ENCODE peak calls at places on chromosomes 6 and 20, in seven cellular contexts. P is psoas muscle, H is GM23338, U is HepG2, B is choroid plexus epithelial cell, G is LNCaP clone FGC, X is A673. S is an unnamed sample.

GRCh38 chr20:39190666-39191570 is 228.8 kb downstream of the DHX35 start:
- DNase-seq in U (peak), X (no peak), G (no peak), H (peak), B (no peak), P (no peak), S (peak)

GRCh38 chr20:3744806-3745685 is 12.6 kb downstream of the HSPA12B start:
- DNase-seq in U (peak), X (peak), B (peak), H (peak), G (no peak), P (peak), S (no peak)

GRCh38 chr20:32761831-32762753 is at the start of gene DNMT3B:
- DNase-seq in P (peak), U (peak), X (peak), H (peak), G (peak), B (peak), S (no peak)

GRCh38 chr20:4546342-4546741 is 175.4 kb upstream of the PRND start:
- DNase-seq in X (no peak), P (no peak), U (no peak), H (peak), G (no peak), B (no peak), S (no peak)

GRCh38 chr20:60304931-60305330 is 346.7 kb downstream of the CDH26 start:
- DNase-seq in X (no peak), P (no peak), H (no peak), B (no peak), U (no peak), G (no peak), S (no peak)

GRCh38 chr6:109490708-109491107 is 7.7 kb upstream of the ZBTB24 start:
- DNase-seq in H (peak), X (no peak), U (no peak), P (no peak), G (no peak), B (no peak), S (no peak)

GRCh38 chr6:33694401-33694931 is 17.0 kb downstream of the UQCC2 start:
- DNase-seq in U (no peak), X (peak), B (peak), P (peak), G (no peak), H (no peak), S (peak)

GRCh38 chr6:149046164-149046821 is 271.2 kb upstream of the TAB2 start:
- DNase-seq in B (no peak), U (no peak), X (no peak), G (no peak), H (no peak), P (no peak), S (no peak)

GRCh38 chr20:49282584-49283171 is 4.8 kb upstream of the ZNFX1 start:
- DNase-seq in X (peak), U (no peak), B (no peak), P (no peak), H (peak), G (no peak), S (no peak)

GRCh38 chr6:33720998-33721397 is 9.5 kb upstream of the UQCC2 start:
- DNase-seq in P (no peak), G (no peak), U (no peak), H (no peak), B (no peak), X (no peak), S (no peak)

GRCh38 chr6:75278474-75279077 is 6.0 kb downstream of the TMEM30A start:
- DNase-seq in P (no peak), U (no peak), B (no peak), X (peak), G (no peak), H (no peak), S (no peak)

GRCh38 chr20:25570148-25570530 is 15.2 kb downstream of the NINL start:
- DNase-seq in P (no peak), H (no peak), X (no peak), G (no peak), B (no peak), U (no peak), S (no peak)

GRCh38 chr6:5865492-5866031 is 141.2 kb downstream of the NRN1 start:
- DNase-seq in G (no peak), P (no peak), H (no peak), X (no peak), B (no peak), U (no peak), S (no peak)

GRCh38 chr6:56226946-56227879 is 20.2 kb downstream of the COL21A1 start:
- DNase-seq in X (peak), G (no peak), B (peak), H (no peak), U (no peak), P (no peak), S (no peak)

GRCh38 chr20:10357974-10358373 is 76.0 kb downstream of the MKKS start:
- DNase-seq in P (no peak), U (no peak), G (no peak), X (peak), H (no peak), B (peak), S (no peak)

GRCh38 chr6:137248702-137249101 is 29.5 kb upstream of the IFNGR1 start:
- DNase-seq in G (no peak), U (no peak), P (no peak), X (no peak), H (no peak), B (peak), S (no peak)

GRCh38 chr6:53029262-53029661 is 34.2 kb upstream of the GSTA4 start:
- DNase-seq in H (no peak), B (no peak), P (no peak), G (no peak), U (no peak), X (no peak), S (no peak)

GRCh38 chr6:16742116-16742515 is 19.1 kb downstream of the ATXN1 start:
- DNase-seq in H (no peak), G (no peak), P (no peak), U (no peak), X (no peak), B (no peak), S (no peak)

GRCh38 chr6:54878705-54879104 is 32.1 kb downstream of the FAM83B start:
- DNase-seq in X (no peak), B (no peak), P (no peak), U (peak), H (peak), G (no peak), S (no peak)

GRCh38 chr20:24995741-24996448 is 3.3 kb upstream of the APMAP start:
- DNase-seq in P (peak), U (no peak), H (no peak), G (no peak), B (peak), X (peak), S (no peak)

GRCh38 chr6:142846883-142847287 is 98.1 kb downstream of the HIVEP2 start:
- DNase-seq in B (peak), U (peak), H (no peak), X (peak), P (peak), G (no peak), S (peak)

GRCh38 chr6:42338573-42339218 is 113.0 kb downstream of the TRERF1 start:
- DNase-seq in P (no peak), H (no peak), G (no peak), X (no peak), B (peak), U (no peak), S (peak)

DNA sequence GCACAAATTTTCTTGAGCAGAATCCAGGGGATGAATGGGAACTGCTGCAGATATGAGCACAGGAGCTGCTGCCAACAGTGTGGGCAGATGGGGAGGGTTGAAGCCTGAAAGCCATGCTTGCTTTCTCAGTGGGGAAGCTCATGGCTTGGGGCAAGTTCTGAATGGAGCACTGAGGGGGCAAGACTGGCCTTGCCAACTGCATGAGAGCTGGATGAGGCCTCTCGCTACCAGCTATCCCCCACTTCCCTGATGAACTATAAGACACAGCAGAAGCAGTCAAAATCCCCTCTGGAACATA is 28.3 kb downstream of the TREM1 start:
- DNase-seq in P (no peak), B (no peak), G (no peak), U (no peak), X (no peak), H (no peak), S (no peak)
- H3K4me3 ChIP-seq in P (no peak), B (no peak), G (no peak), U (no peak), X (peak), H (no peak), S (no peak)

GRCh38 chr6:62775427-62776022 is 435.7 kb upstream of the FKBP1C start:
- DNase-seq in P (no peak), X (peak), U (peak), B (peak), G (peak), H (peak), S (no peak)
- TF ChIP-seq CTCF in P (peak), X (peak), U (peak), B (peak), G (peak), H (peak), S (no peak)

GRCh38 chr6:1393641-1394283 is 4.4 kb downstream of the FOXF2 start:
- DNase-seq in B (no peak), X (no peak), P (no peak), G (no peak), H (peak), U (no peak), S (no peak)

GRCh38 chr6:1390805-1391511 is 1.6 kb downstream of the FOXF2 start:
- DNase-seq in P (no peak), G (no peak), B (peak), H (peak), X (no peak), U (no peak), S (no peak)

GRCh38 chr6:1394591-1395463 is 5.5 kb downstream of the FOXF2 start:
- DNase-seq in H (peak), X (no peak), B (no peak), G (no peak), U (no peak), P (no peak), S (no peak)

GRCh38 chr6:1391692-1392309 is 2.4 kb downstream of the FOXF2 start:
- DNase-seq in P (no peak), U (no peak), B (peak), X (no peak), H (no peak), G (no peak), S (no peak)

GRCh38 chr6:1392813-1393640 is 3.7 kb downstream of the FOXF2 start:
- DNase-seq in G (no peak), U (no peak), H (peak), P (no peak), B (no peak), X (no peak), S (no peak)
- H3K4me3 ChIP-seq in G (no peak), U (no peak), H (peak), P (peak), B (peak), X (no peak), S (no peak)

DNA sequence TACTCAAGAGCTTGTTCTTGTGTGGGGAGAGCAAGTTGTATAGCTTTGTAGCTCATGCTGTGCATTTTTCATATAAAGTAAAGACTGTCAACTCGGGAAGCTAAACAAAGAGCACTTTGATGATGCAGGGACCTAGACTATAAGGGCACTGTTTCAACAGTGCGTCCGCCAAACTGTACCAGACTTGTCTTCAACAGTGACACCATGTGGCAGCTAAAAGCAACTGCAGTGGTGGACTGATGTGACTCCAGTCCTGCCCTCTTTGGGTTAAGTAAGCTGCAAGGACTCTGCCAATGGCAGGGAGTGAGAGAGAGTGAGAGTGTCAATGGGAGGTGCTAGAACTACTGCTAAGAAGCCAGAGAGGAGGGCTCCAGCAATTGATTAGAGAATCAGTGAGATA is 48.1 kb upstream of the MC3R start:
- DNase-seq in X (no peak), H (peak), U (peak), G (no peak), B (peak), P (no peak), S (no peak)
- TF ChIP-seq CTCF in X (peak), H (peak), U (peak), G (peak), B (peak), P (no peak), S (no peak)

GRCh38 chr20:46171909-46172308 is 53.8 kb downstream of the CD40 start:
- DNase-seq in U (no peak), X (no peak), H (no peak), P (no peak), G (no peak), B (no peak), S (no peak)

GRCh38 chr20:46167080-46167479 is 49.0 kb downstream of the CD40 start:
- DNase-seq in B (no peak), H (no peak), P (no peak), U (no peak), G (no peak), X (no peak), S (no peak)

GRCh38 chr20:46169245-46170171 is 51.4 kb downstream of the CD40 start:
- DNase-seq in X (no peak), B (no peak), H (no peak), P (no peak), U (no peak), G (no peak), S (no peak)

GRCh38 chr20:46171476-46171875 is 53.4 kb downstream of the CD40 start:
- DNase-seq in X (no peak), P (no peak), U (no peak), B (no peak), H (no peak), G (no peak), S (no peak)

GRCh38 chr20:46168438-46168837 is 50.3 kb downstream of the CD40 start:
- DNase-seq in B (no peak), U (no peak), G (no peak), X (no peak), P (no peak), H (no peak), S (no peak)
- H3K4me3 ChIP-seq in B (no peak), U (no peak), G (no peak), X (no peak), P (no peak), H (no peak), S (no peak)

S was measured in AG04449.